ENCODE peak calls at places on chromosomes 6 and 20, in six cellular contexts. J, I, K, P, E and U are unnamed samples.
A peak's percentile ranks its signal among the peaks of the same experiment; 100 is the strongest.

GRCh38 chr6:7148100-7148822 is 40.5 kb downstream of the RREB1 start:
- DNase-seq in J (no peak), I (no peak), K (peak; percentile 94), P (no peak), E (peak; percentile 73), U (no peak)

GRCh38 chr6:137709424-137710281 is 157.4 kb upstream of the TNFAIP3 start:
- DNase-seq in J (no peak), I (no peak), K (peak; percentile 48), P (no peak), E (peak; percentile 88), U (no peak)

GRCh38 chr6:14728396-14729024 is 517.4 kb upstream of the JARID2 start:
- DNase-seq in J (peak; percentile 27), I (no peak), K (peak; percentile 76), P (no peak), E (peak; percentile 76), U (peak; percentile 38)

GRCh38 chr6:105164418-105164817 is 15.4 kb downstream of the POPDC3 start:
- DNase-seq in J (peak; percentile 100), I (no peak), K (peak; percentile 82), P (no peak), E (peak; percentile 65), U (no peak)

GRCh38 chr20:51382111-51382985 is 160.2 kb downstream of the NFATC2 start:
- DNase-seq in J (no peak), I (no peak), K (no peak), P (no peak), E (no peak), U (no peak)

GRCh38 chr6:147676468-147676867 is 168.0 kb downstream of the SAMD5 start:
- DNase-seq in J (no peak), I (no peak), K (peak; percentile 76), P (no peak), E (peak; percentile 32), U (no peak)

GRCh38 chr6:136647363-136647763 is 97.1 kb upstream of the MAP7 start:
- DNase-seq in J (peak; percentile 64), I (peak; percentile 15), K (peak; percentile 70), P (no peak), E (peak; percentile 99), U (no peak)

GRCh38 chr6:100446115-100446921 is 18.4 kb downstream of the SIM1 start:
- DNase-seq in J (no peak), I (no peak), K (peak; percentile 80), P (no peak), E (no peak), U (no peak)

GRCh38 chr20:11153819-11154218 is 480.0 kb upstream of the JAG1 start:
- DNase-seq in J (peak; percentile 40), I (no peak), K (no peak), P (no peak), E (peak; percentile 38), U (no peak)

GRCh38 chr6:160197662-160198061 is 61.0 kb downstream of the SLC22A2 start:
- DNase-seq in J (no peak), I (no peak), K (no peak), P (no peak), E (no peak), U (no peak)

GRCh38 chr6:31821301-31822037 is 6.1 kb upstream of the HSPA1B start:
- DNase-seq in J (peak; percentile 75), I (no peak), K (peak; percentile 69), P (no peak), E (peak; percentile 34), U (peak; percentile 95)

GRCh38 chr20:34997171-34997570 is 41.5 kb downstream of the MYH7B start:
- DNase-seq in J (no peak), I (no peak), K (no peak), P (no peak), E (peak; percentile 65), U (peak; percentile 61)

GRCh38 chr6:112037783-112038216 is 16.1 kb upstream of the CCN6 start:
- DNase-seq in J (peak; percentile 97), I (no peak), K (peak; percentile 97), P (no peak), E (peak; percentile 93), U (peak; percentile 40)

GRCh38 chr6:148272597-148272996 is 70.0 kb upstream of the SASH1 start:
- DNase-seq in J (no peak), I (no peak), K (no peak), P (no peak), E (peak; percentile 24), U (no peak)

GRCh38 chr6:68400396-68400795 is 234.7 kb upstream of the ADGRB3 start:
- DNase-seq in J (no peak), I (no peak), K (no peak), P (no peak), E (no peak), U (no peak)

GRCh38 chr6:104312851-104313250 is 546.9 kb downstream of the HACE1 start:
- DNase-seq in J (no peak), I (no peak), K (peak; percentile 46), P (no peak), E (peak; percentile 17), U (no peak)

GRCh38 chr6:134667106-134667505 is 282.8 kb downstream of the ALDH8A1 start:
- DNase-seq in J (no peak), I (no peak), K (no peak), P (no peak), E (peak; percentile 17), U (no peak)

GRCh38 chr6:166360243-166361079 is 18.1 kb upstream of the SFT2D1 start:
- DNase-seq in J (peak; percentile 90), I (no peak), K (peak; percentile 34), P (no peak), E (peak; percentile 33), U (no peak)